ENCODE peak calls at places on chromosomes 4 and X, in four cellular contexts. One of them, this sample, is unnamed. For H3K4me1, the result is how much of the 10 kb centered on the place peaks cover.

GRCh38 chr4:158410272-158410671 is 111.4 kb upstream of the RXFP1 start:
- DNase-seq in PC-3: peak
- DNase-seq in mesenchymal stem cell: no peak
- DNase-seq in fibroblast of lung: peak
- DNase-seq in this sample: peak

GRCh38 chr4:82905205-82905604 is 4.7 kb downstream of the THAP9 start:
- DNase-seq in PC-3: peak
- DNase-seq in mesenchymal stem cell: peak
- DNase-seq in fibroblast of lung: no peak
- DNase-seq in this sample: no peak

GRCh38 chrX:103157511-103158316 is 57.2 kb upstream of the BEX4 start:
- DNase-seq in fibroblast of lung: peak
- DNase-seq in PC-3: peak
- DNase-seq in mesenchymal stem cell: peak
- DNase-seq in this sample: peak

GRCh38 chrX:108307408-108308085 is 130.7 kb downstream of the COL4A6 start:
- DNase-seq in PC-3: peak
- DNase-seq in fibroblast of lung: no peak
- DNase-seq in mesenchymal stem cell: no peak
- DNase-seq in this sample: peak

GRCh38 chr4:38530486-38530885 is 133.5 kb upstream of the KLF3 start:
- DNase-seq in mesenchymal stem cell: no peak
- DNase-seq in PC-3: no peak
- DNase-seq in fibroblast of lung: no peak
- DNase-seq in this sample: no peak

GRCh38 chr4:2923678-2924173 is 39.5 kb downstream of the NOP14 start:
- DNase-seq in PC-3: no peak
- DNase-seq in fibroblast of lung: no peak
- DNase-seq in mesenchymal stem cell: no peak
- DNase-seq in this sample: no peak

GRCh38 chrX:126165721-126166401 is at the start of gene DCAF12L2:
- DNase-seq in PC-3: no peak
- DNase-seq in mesenchymal stem cell: no peak
- DNase-seq in fibroblast of lung: no peak
- DNase-seq in this sample: peak

GRCh38 chr4:38449506-38450174 is 214.4 kb upstream of the KLF3 start:
- DNase-seq in PC-3: no peak
- DNase-seq in fibroblast of lung: no peak
- DNase-seq in mesenchymal stem cell: no peak
- DNase-seq in this sample: peak

GRCh38 chr4:12679217-12679616 is 804.9 kb downstream of the RAB28 start:
- DNase-seq in mesenchymal stem cell: peak
- DNase-seq in fibroblast of lung: no peak
- DNase-seq in PC-3: peak
- DNase-seq in this sample: no peak

GRCh38 chrX:135256923-135257322 is 5.1 kb downstream of the ETDA start:
- DNase-seq in PC-3: no peak
- DNase-seq in mesenchymal stem cell: no peak
- DNase-seq in fibroblast of lung: no peak
- DNase-seq in this sample: no peak

GRCh38 chr4:22099896-22100295 is 151.3 kb upstream of the KCNIP4 start:
- DNase-seq in PC-3: no peak
- DNase-seq in mesenchymal stem cell: no peak
- DNase-seq in fibroblast of lung: peak
- DNase-seq in this sample: peak

GRCh38 chrX:108123591-108124366 is 32.2 kb downstream of the ATG4A start:
- DNase-seq in fibroblast of lung: no peak
- DNase-seq in PC-3: no peak
- DNase-seq in mesenchymal stem cell: no peak
- DNase-seq in this sample: no peak

GRCh38 chr4:184455299-184455698 is 19.1 kb downstream of the IRF2 start:
- DNase-seq in mesenchymal stem cell: no peak
- DNase-seq in fibroblast of lung: no peak
- DNase-seq in PC-3: no peak
- DNase-seq in this sample: no peak

GRCh38 chr4:184450743-184451142 is 23.6 kb downstream of the IRF2 start:
- DNase-seq in mesenchymal stem cell: no peak
- DNase-seq in PC-3: no peak
- DNase-seq in fibroblast of lung: no peak
- DNase-seq in this sample: no peak

GRCh38 chr4:184456337-184456736 is 18.0 kb downstream of the IRF2 start:
- DNase-seq in fibroblast of lung: no peak
- DNase-seq in PC-3: no peak
- DNase-seq in mesenchymal stem cell: no peak
- DNase-seq in this sample: no peak

GRCh38 chr4:184451726-184452125 is 22.6 kb downstream of the IRF2 start:
- DNase-seq in mesenchymal stem cell: no peak
- DNase-seq in PC-3: no peak
- DNase-seq in fibroblast of lung: no peak
- DNase-seq in this sample: no peak

DNA sequence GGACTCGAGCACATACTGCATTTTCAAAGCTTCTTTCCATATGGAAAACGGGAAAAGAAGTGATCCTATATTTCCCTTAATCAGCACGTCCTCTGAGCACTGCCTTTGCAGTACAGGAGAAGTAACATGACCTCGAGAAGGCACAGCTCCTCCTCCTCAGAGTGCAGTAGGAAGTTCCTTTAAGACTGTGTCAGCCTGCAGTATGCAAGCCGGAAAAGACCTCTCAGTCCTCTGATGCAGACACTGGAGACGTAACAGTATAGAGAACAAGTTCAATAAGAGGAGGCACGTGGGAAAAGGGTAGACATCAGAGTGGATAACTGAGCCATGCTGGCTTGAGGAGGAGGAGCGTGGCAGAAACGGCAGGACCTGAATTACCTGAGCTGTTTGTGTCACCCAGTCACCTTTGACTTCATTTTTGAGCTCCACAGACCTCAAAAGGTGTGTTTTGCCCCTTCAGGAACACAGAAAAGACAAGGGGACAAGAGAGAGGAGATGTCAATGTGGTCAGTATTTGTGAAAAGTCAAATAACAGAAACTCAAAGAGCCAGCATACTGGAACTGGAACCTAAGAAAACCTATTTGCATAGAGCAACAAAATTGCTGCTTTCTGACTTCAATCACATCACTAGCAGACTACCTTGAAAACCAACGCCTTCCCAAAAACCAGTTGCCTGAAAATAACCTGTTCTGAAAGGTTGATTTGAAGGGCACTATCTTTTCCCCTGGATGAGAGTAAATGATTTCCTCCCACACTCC is 20.8 kb downstream of the IRF2 start:
- DNase-seq in fibroblast of lung: peak
- DNase-seq in mesenchymal stem cell: peak
- DNase-seq in PC-3: peak
- DNase-seq in this sample: peak
- H3K9ac ChIP-seq in fibroblast of lung: no peak
- H3K9ac ChIP-seq in mesenchymal stem cell: peak
- H3K9ac ChIP-seq in PC-3: no peak
- H3K9ac ChIP-seq in this sample: peak

GRCh38 chr4:78567502-78568075 is 16.0 kb downstream of the ANXA3 start:
- DNase-seq in fibroblast of lung: no peak
- DNase-seq in mesenchymal stem cell: no peak
- DNase-seq in PC-3: no peak
- DNase-seq in this sample: no peak
- H3K4me1 ChIP-seq in fibroblast of lung: under half
- H3K4me1 ChIP-seq in mesenchymal stem cell: under half
- H3K4me1 ChIP-seq in PC-3: half or more
- H3K4me1 ChIP-seq in this sample: under half

GRCh38 chrX:79366556-79366887 is 612 bp downstream of the ITM2A start:
- DNase-seq in PC-3: no peak
- DNase-seq in fibroblast of lung: no peak
- DNase-seq in mesenchymal stem cell: no peak
- DNase-seq in this sample: no peak
- H3K4me3 ChIP-seq in PC-3: no peak
- H3K4me3 ChIP-seq in fibroblast of lung: no peak
- H3K4me3 ChIP-seq in mesenchymal stem cell: peak
- H3K4me3 ChIP-seq in this sample: peak

GRCh38 chr4:121339307-121339706 is 41.5 kb downstream of the QRFPR start:
- DNase-seq in fibroblast of lung: no peak
- DNase-seq in PC-3: no peak
- DNase-seq in mesenchymal stem cell: no peak
- DNase-seq in this sample: no peak

GRCh38 chr4:121339824-121340223 is 41.0 kb downstream of the QRFPR start:
- DNase-seq in PC-3: no peak
- DNase-seq in mesenchymal stem cell: no peak
- DNase-seq in fibroblast of lung: no peak
- DNase-seq in this sample: no peak

GRCh38 chr4:121336706-121337105 is 44.1 kb downstream of the QRFPR start:
- DNase-seq in PC-3: no peak
- DNase-seq in fibroblast of lung: no peak
- DNase-seq in mesenchymal stem cell: no peak
- DNase-seq in this sample: no peak

GRCh38 chr4:121338506-121338905 is 42.3 kb downstream of the QRFPR start:
- DNase-seq in fibroblast of lung: no peak
- DNase-seq in PC-3: no peak
- DNase-seq in mesenchymal stem cell: no peak
- DNase-seq in this sample: no peak

DNA sequence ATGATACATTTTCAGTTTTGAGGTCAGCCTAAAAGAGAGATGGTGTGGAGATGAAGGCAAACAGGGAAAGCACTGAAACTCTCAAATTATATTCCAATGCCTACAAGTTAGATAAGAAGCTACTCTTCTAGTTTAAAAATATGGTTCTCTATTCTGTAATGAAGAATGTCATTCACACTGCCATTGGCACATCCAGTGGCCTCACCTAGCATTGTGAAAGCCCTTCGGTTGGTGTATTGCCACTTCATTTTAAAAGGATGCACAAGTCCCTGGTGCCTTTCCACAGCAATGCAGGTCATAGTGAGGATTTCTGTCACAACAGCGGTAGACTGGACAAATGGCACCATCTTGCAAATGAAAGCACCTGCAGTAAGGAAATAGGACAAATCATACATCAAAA is 40.6 kb downstream of the QRFPR start:
- DNase-seq in fibroblast of lung: no peak
- DNase-seq in PC-3: no peak
- DNase-seq in mesenchymal stem cell: no peak
- DNase-seq in this sample: no peak
- H3K9ac ChIP-seq in fibroblast of lung: no peak
- H3K9ac ChIP-seq in PC-3: no peak
- H3K9ac ChIP-seq in mesenchymal stem cell: no peak
- H3K9ac ChIP-seq in this sample: no peak

DNA sequence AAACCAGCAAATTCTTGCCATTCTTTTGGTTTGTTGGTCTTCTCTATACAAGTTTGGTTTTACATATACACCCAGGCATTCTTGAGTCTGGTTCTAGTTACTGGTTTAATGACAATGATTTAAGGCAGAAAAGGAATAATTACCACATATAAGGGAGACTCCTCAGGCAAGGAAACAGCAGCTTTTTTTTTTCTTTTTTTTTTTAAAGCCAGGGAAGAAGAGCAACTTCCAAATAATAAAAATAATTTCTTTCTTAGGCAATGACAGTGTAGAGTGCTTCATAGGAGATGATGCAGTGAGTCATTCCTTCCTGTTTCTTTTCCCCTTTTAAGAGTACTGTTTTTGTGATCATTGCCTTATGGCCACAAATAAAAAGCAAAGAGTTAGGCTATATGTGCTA is 289.7 kb downstream of the DKK2 start:
- DNase-seq in PC-3: no peak
- DNase-seq in mesenchymal stem cell: peak
- DNase-seq in fibroblast of lung: no peak
- DNase-seq in this sample: peak
- H3K4me1 ChIP-seq in PC-3: under half
- H3K4me1 ChIP-seq in mesenchymal stem cell: under half
- H3K4me1 ChIP-seq in fibroblast of lung: under half
- H3K4me1 ChIP-seq in this sample: under half

DNA sequence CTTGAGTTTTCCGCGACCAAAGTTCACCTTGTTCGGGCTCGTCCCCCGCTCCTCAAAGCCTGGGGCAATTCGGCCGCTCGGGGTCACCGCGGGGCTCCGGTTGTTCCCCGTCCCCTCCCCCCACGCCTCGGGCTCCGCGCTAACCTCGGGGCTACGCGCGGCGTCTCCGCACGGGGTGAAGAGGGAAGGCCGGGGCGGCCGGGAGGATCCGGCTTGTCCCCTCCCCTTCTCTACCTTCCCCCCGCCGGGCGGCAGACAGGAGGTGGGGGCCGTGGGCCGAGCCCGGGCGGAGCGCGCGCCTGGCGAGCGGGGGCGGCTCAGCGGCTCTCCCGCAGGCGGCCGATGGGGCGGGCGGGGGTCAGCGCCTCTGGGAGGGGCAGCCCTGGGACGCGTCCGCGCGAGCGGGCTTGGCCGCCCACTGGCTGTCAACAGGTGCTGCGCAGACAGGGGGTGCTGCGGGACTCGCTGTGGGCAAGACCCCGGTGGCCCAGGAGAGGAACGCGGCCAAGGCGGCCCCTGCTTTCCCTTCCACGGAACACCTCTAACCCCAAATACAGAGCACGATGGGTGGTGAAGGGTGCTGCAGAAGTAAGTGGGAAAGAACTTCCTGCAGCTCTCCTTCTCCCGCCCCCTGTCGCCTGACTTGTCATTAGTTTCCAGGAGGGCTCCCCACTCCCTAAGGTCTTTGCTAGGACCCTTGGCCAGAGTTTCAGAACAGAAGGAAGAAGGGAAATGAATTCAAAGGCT is at the start of gene PDGFC:
- DNase-seq in PC-3: peak
- DNase-seq in mesenchymal stem cell: peak
- DNase-seq in fibroblast of lung: peak
- DNase-seq in this sample: peak
- H3K4me3 ChIP-seq in PC-3: peak
- H3K4me3 ChIP-seq in mesenchymal stem cell: peak
- H3K4me3 ChIP-seq in fibroblast of lung: peak
- H3K4me3 ChIP-seq in this sample: peak

This sample was measured in adipocyte.